ENCODE peak calls at places on chromosome 6, in seven cellular contexts. K, O, D, F, S, L and Q are unnamed samples.
A peak's percentile ranks its signal among the peaks of the same experiment; 100 is the strongest.

GRCh38 chr6:25913741-25914140 is 16.8 kb downstream of the SLC17A2 start:
- DNase-seq in K (no peak), O (no peak), D (no peak), F (no peak), S (no peak), L (no peak), Q (no peak)

GRCh38 chr6:2980465-2980855 is 9.1 kb upstream of the SERPINB6 start:
- DNase-seq in K (no peak), O (no peak), D (no peak), F (no peak), S (no peak), L (no peak), Q (no peak)

GRCh38 chr6:144008501-144009245 is 614 bp upstream of the PLAGL1 start:
- DNase-seq in K (no peak), O (no peak), D (no peak), F (peak; percentile 15), S (no peak), L (no peak), Q (no peak)

GRCh38 chr6:159077123-159077522 is 32.3 kb upstream of the TAGAP start:
- DNase-seq in K (no peak), O (no peak), D (no peak), F (no peak), S (no peak), L (no peak), Q (no peak)

GRCh38 chr6:68497927-68498326 is 137.2 kb upstream of the ADGRB3 start:
- DNase-seq in K (no peak), O (no peak), D (peak; percentile 17), F (no peak), S (no peak), L (peak; percentile 25), Q (no peak)

GRCh38 chr6:33846226-33846625 is 42.4 kb upstream of the MLN start:
- DNase-seq in K (no peak), O (no peak), D (peak; percentile 26), F (no peak), S (no peak), L (no peak), Q (no peak)

GRCh38 chr6:17354700-17355403 is 38.5 kb upstream of the CAP2 start:
- DNase-seq in K (no peak), O (peak; percentile 44), D (no peak), F (no peak), S (no peak), L (peak; percentile 74), Q (no peak)

GRCh38 chr6:165845488-165845887 is 182.4 kb upstream of the PDE10A start:
- DNase-seq in K (no peak), O (no peak), D (no peak), F (no peak), S (no peak), L (no peak), Q (no peak)

GRCh38 chr6:15504040-15504491 is 158.8 kb downstream of the DTNBP1 start:
- DNase-seq in K (peak; percentile 17), O (no peak), D (peak; percentile 62), F (no peak), S (no peak), L (no peak), Q (no peak)

GRCh38 chr6:168034537-168034936 is 37.1 kb downstream of the KIF25 start:
- DNase-seq in K (no peak), O (no peak), D (no peak), F (peak; percentile 51), S (no peak), L (no peak), Q (no peak)

GRCh38 chr6:126312013-126312665 is 27.8 kb upstream of the CENPW start:
- DNase-seq in K (no peak), O (no peak), D (peak; percentile 20), F (no peak), S (no peak), L (peak; percentile 4), Q (no peak)

GRCh38 chr6:159134701-159135364 is 34.4 kb upstream of the FNDC1 start:
- DNase-seq in K (peak; percentile 32), O (no peak), D (peak; percentile 53), F (peak; percentile 71), S (peak; percentile 64), L (peak; percentile 46), Q (peak; percentile 13)

GRCh38 chr6:27864906-27865883 is 47.0 kb downstream of the OR2B2 start:
- DNase-seq in K (no peak), O (peak; percentile 89), D (peak; percentile 99), F (peak; percentile 96), S (peak; percentile 58), L (peak; percentile 98), Q (peak; percentile 87)

GRCh38 chr6:49980898-49981297 is 11.5 kb upstream of the DEFB113 start:
- DNase-seq in K (no peak), O (no peak), D (peak; percentile 37), F (no peak), S (no peak), L (peak; percentile 2), Q (no peak)

GRCh38 chr6:63649847-63650265 is 14.3 kb downstream of the PHF3 start:
- DNase-seq in K (no peak), O (no peak), D (no peak), F (no peak), S (no peak), L (peak; percentile 41), Q (no peak)

GRCh38 chr6:21022343-21023107 is 488.3 kb downstream of the CDKAL1 start:
- DNase-seq in K (no peak), O (no peak), D (peak; percentile 10), F (peak; percentile 60), S (no peak), L (peak; percentile 83), Q (no peak)

GRCh38 chr6:93624408-93624807 is 205.0 kb upstream of the EPHA7 start:
- DNase-seq in K (no peak), O (no peak), D (no peak), F (peak; percentile 18), S (no peak), L (no peak), Q (no peak)

GRCh38 chr6:89506716-89507597 is 74.0 kb downstream of the ANKRD6 start:
- DNase-seq in K (no peak), O (no peak), D (no peak), F (no peak), S (no peak), L (no peak), Q (no peak)